ENCODE peak calls at places on chromosomes 3 and 15, in seven cellular contexts. One of them, this sample, is unnamed.

GRCh38 chr3:117348881-117349280 is 639.3 kb downstream of the TUSC7 start:
- DNase-seq in B cell: no peak
- DNase-seq in HTR-8/SVneo: no peak
- DNase-seq in naive thymus-derived CD8-positive, alpha-beta T cell: no peak
- DNase-seq in astrocyte: no peak
- DNase-seq in NCI-H460: no peak
- DNase-seq in epithelial cell of esophagus: no peak
- DNase-seq in this sample: no peak

GRCh38 chr3:81778678-81779182 is 17.3 kb upstream of the GBE1 start:
- DNase-seq in HTR-8/SVneo: no peak
- DNase-seq in epithelial cell of esophagus: no peak
- DNase-seq in naive thymus-derived CD8-positive, alpha-beta T cell: no peak
- DNase-seq in B cell: no peak
- DNase-seq in NCI-H460: no peak
- DNase-seq in astrocyte: peak; percentile 52
- DNase-seq in this sample: no peak

GRCh38 chr15:33451385-33451784 is 140.6 kb downstream of the RYR3 start:
- DNase-seq in B cell: no peak
- DNase-seq in epithelial cell of esophagus: peak; percentile 92
- DNase-seq in naive thymus-derived CD8-positive, alpha-beta T cell: no peak
- DNase-seq in HTR-8/SVneo: no peak
- DNase-seq in NCI-H460: no peak
- DNase-seq in astrocyte: no peak
- DNase-seq in this sample: no peak

GRCh38 chr3:134471521-134472193 is 14.1 kb downstream of the ANAPC13 start:
- DNase-seq in NCI-H460: no peak
- DNase-seq in naive thymus-derived CD8-positive, alpha-beta T cell: no peak
- DNase-seq in HTR-8/SVneo: no peak
- DNase-seq in epithelial cell of esophagus: peak; percentile 85
- DNase-seq in B cell: no peak
- DNase-seq in astrocyte: peak; percentile 74
- DNase-seq in this sample: no peak

GRCh38 chr15:19987389-19988048 is 554.1 kb downstream of the GOLGA6L6 start:
- DNase-seq in epithelial cell of esophagus: no peak
- DNase-seq in HTR-8/SVneo: no peak
- DNase-seq in B cell: no peak
- DNase-seq in naive thymus-derived CD8-positive, alpha-beta T cell: no peak
- DNase-seq in NCI-H460: no peak
- DNase-seq in astrocyte: no peak
- DNase-seq in this sample: no peak

GRCh38 chr3:44468572-44469520 is 8.6 kb downstream of the ZNF445 start:
- DNase-seq in HTR-8/SVneo: no peak
- DNase-seq in astrocyte: peak; percentile 55
- DNase-seq in epithelial cell of esophagus: peak; percentile 73
- DNase-seq in naive thymus-derived CD8-positive, alpha-beta T cell: no peak
- DNase-seq in B cell: no peak
- DNase-seq in NCI-H460: no peak
- DNase-seq in this sample: no peak

GRCh38 chr3:122916084-122916483 is 111.5 kb downstream of the SEMA5B start:
- DNase-seq in astrocyte: no peak
- DNase-seq in NCI-H460: no peak
- DNase-seq in naive thymus-derived CD8-positive, alpha-beta T cell: no peak
- DNase-seq in epithelial cell of esophagus: no peak
- DNase-seq in B cell: no peak
- DNase-seq in HTR-8/SVneo: no peak
- DNase-seq in this sample: no peak

GRCh38 chr3:86973440-86973839 is 17.5 kb downstream of the VGLL3 start:
- DNase-seq in epithelial cell of esophagus: peak; percentile 99
- DNase-seq in B cell: no peak
- DNase-seq in NCI-H460: no peak
- DNase-seq in naive thymus-derived CD8-positive, alpha-beta T cell: no peak
- DNase-seq in HTR-8/SVneo: no peak
- DNase-seq in astrocyte: peak; percentile 89
- DNase-seq in this sample: no peak

GRCh38 chr3:126467611-126467955 is 8.1 kb downstream of the ZXDC start:
- DNase-seq in B cell: no peak
- DNase-seq in NCI-H460: no peak
- DNase-seq in naive thymus-derived CD8-positive, alpha-beta T cell: no peak
- DNase-seq in HTR-8/SVneo: no peak
- DNase-seq in astrocyte: no peak
- DNase-seq in epithelial cell of esophagus: no peak
- DNase-seq in this sample: no peak

GRCh38 chr3:174403831-174404230 is 455.3 kb upstream of the NAALADL2 start:
- DNase-seq in epithelial cell of esophagus: no peak
- DNase-seq in astrocyte: no peak
- DNase-seq in HTR-8/SVneo: no peak
- DNase-seq in NCI-H460: no peak
- DNase-seq in B cell: no peak
- DNase-seq in naive thymus-derived CD8-positive, alpha-beta T cell: no peak
- DNase-seq in this sample: no peak

GRCh38 chr3:125120370-125121122 is 64.7 kb upstream of the HEG1 start:
- DNase-seq in naive thymus-derived CD8-positive, alpha-beta T cell: no peak
- DNase-seq in NCI-H460: no peak
- DNase-seq in HTR-8/SVneo: no peak
- DNase-seq in astrocyte: peak; percentile 54
- DNase-seq in epithelial cell of esophagus: no peak
- DNase-seq in B cell: no peak
- DNase-seq in this sample: no peak

GRCh38 chr15:98444067-98444600 is 204.2 kb upstream of the IGF1R start:
- DNase-seq in naive thymus-derived CD8-positive, alpha-beta T cell: no peak
- DNase-seq in epithelial cell of esophagus: peak; percentile 57
- DNase-seq in B cell: no peak
- DNase-seq in astrocyte: no peak
- DNase-seq in NCI-H460: no peak
- DNase-seq in HTR-8/SVneo: no peak
- DNase-seq in this sample: no peak

GRCh38 chr3:46449755-46450552 is 14.8 kb downstream of the LTF start:
- DNase-seq in B cell: no peak
- DNase-seq in epithelial cell of esophagus: peak; percentile 19
- DNase-seq in naive thymus-derived CD8-positive, alpha-beta T cell: no peak
- DNase-seq in HTR-8/SVneo: no peak
- DNase-seq in astrocyte: no peak
- DNase-seq in NCI-H460: peak; percentile 1
- DNase-seq in this sample: no peak

GRCh38 chr15:38438031-38438986 is 15.6 kb upstream of the FAM98B start:
- DNase-seq in epithelial cell of esophagus: peak; percentile 9
- DNase-seq in NCI-H460: no peak
- DNase-seq in astrocyte: no peak
- DNase-seq in naive thymus-derived CD8-positive, alpha-beta T cell: no peak
- DNase-seq in HTR-8/SVneo: no peak
- DNase-seq in B cell: no peak
- DNase-seq in this sample: no peak

GRCh38 chr3:151960956-151961580 is 87.6 kb downstream of the SUCNR1 start:
- DNase-seq in naive thymus-derived CD8-positive, alpha-beta T cell: no peak
- DNase-seq in HTR-8/SVneo: no peak
- DNase-seq in NCI-H460: no peak
- DNase-seq in astrocyte: no peak
- DNase-seq in B cell: no peak
- DNase-seq in epithelial cell of esophagus: no peak
- DNase-seq in this sample: no peak

GRCh38 chr3:79606414-79606813 is 161.4 kb downstream of the ROBO1 start:
- DNase-seq in astrocyte: no peak
- DNase-seq in naive thymus-derived CD8-positive, alpha-beta T cell: no peak
- DNase-seq in B cell: no peak
- DNase-seq in epithelial cell of esophagus: no peak
- DNase-seq in NCI-H460: no peak
- DNase-seq in HTR-8/SVneo: no peak
- DNase-seq in this sample: no peak

GRCh38 chr3:71532639-71533395 is 50.7 kb downstream of the FOXP1 start:
- DNase-seq in naive thymus-derived CD8-positive, alpha-beta T cell: no peak
- DNase-seq in NCI-H460: no peak
- DNase-seq in HTR-8/SVneo: no peak
- DNase-seq in astrocyte: no peak
- DNase-seq in epithelial cell of esophagus: peak; percentile 78
- DNase-seq in B cell: no peak
- DNase-seq in this sample: no peak

GRCh38 chr15:75731248-75732100 is 18.8 kb upstream of the CSPG4 start:
- DNase-seq in B cell: peak; percentile 21
- DNase-seq in HTR-8/SVneo: no peak
- DNase-seq in epithelial cell of esophagus: no peak
- DNase-seq in astrocyte: no peak
- DNase-seq in naive thymus-derived CD8-positive, alpha-beta T cell: no peak
- DNase-seq in NCI-H460: no peak
- DNase-seq in this sample: no peak